ENCODE peak calls at places on chromosome 15, in ten cellular contexts. V, E, T, H, I, R, K, Y, G and M are unnamed samples.

GRCh38 chr15:89167267-89168176 is 53.9 kb downstream of the RLBP1 start:
- DNase-seq in V (no peak), E (peak), T (no peak), H (no peak), I (no peak), R (no peak), K (peak), Y (no peak), G (no peak), M (no peak)

GRCh38 chr15:50137893-50138292 is 18.9 kb upstream of the ATP8B4 start:
- DNase-seq in V (no peak), E (no peak), T (no peak), H (no peak), I (no peak), R (no peak), K (no peak), Y (no peak), G (no peak), M (no peak)

GRCh38 chr15:66772967-66773873 is 71.2 kb downstream of the SMAD6 start:
- DNase-seq in V (no peak), E (no peak), T (no peak), H (no peak), I (no peak), R (no peak), K (peak), Y (peak), G (no peak), M (no peak)

GRCh38 chr15:68639926-68640600 is 61.3 kb downstream of the CORO2B start:
- DNase-seq in V (no peak), E (no peak), T (no peak), H (no peak), I (no peak), R (no peak), K (no peak), Y (no peak), G (no peak), M (no peak)

GRCh38 chr15:72740202-72740601 is 43.4 kb downstream of the ADPGK start:
- DNase-seq in V (peak), E (no peak), T (no peak), H (no peak), I (no peak), R (no peak), K (no peak), Y (no peak), G (no peak), M (no peak)

GRCh38 chr15:93997071-93997658 is 234.2 kb upstream of the MCTP2 start:
- DNase-seq in V (peak), E (no peak), T (no peak), H (no peak), I (no peak), R (no peak), K (peak), Y (no peak), G (no peak), M (no peak)

GRCh38 chr15:73388256-73388781 is 19.6 kb upstream of the HCN4 start:
- DNase-seq in V (no peak), E (no peak), T (no peak), H (no peak), I (no peak), R (no peak), K (peak), Y (peak), G (no peak), M (no peak)

GRCh38 chr15:56763082-56763481 is 29.8 kb upstream of the ZNF280D start:
- DNase-seq in V (no peak), E (no peak), T (no peak), H (no peak), I (no peak), R (no peak), K (no peak), Y (no peak), G (no peak), M (no peak)

GRCh38 chr15:72307036-72307435 is 12.9 kb downstream of the CELF6 start:
- DNase-seq in V (no peak), E (no peak), T (no peak), H (no peak), I (no peak), R (no peak), K (no peak), Y (no peak), G (no peak), M (no peak)

GRCh38 chr15:67181221-67181639 is 73.2 kb downstream of the AAGAB start:
- DNase-seq in V (no peak), E (no peak), T (no peak), H (no peak), I (no peak), R (no peak), K (no peak), Y (peak), G (no peak), M (no peak)

GRCh38 chr15:62444104-62445027 is 279.3 kb upstream of the C2CD4B start:
- DNase-seq in V (no peak), E (no peak), T (no peak), H (peak), I (no peak), R (no peak), K (no peak), Y (no peak), G (no peak), M (no peak)

GRCh38 chr15:94287794-94288246 is 56.5 kb downstream of the MCTP2 start:
- DNase-seq in V (peak), E (peak), T (no peak), H (no peak), I (no peak), R (no peak), K (no peak), Y (no peak), G (peak), M (no peak)

GRCh38 chr15:58521293-58521991 is 89.7 kb downstream of the LIPC start:
- DNase-seq in V (no peak), E (no peak), T (no peak), H (peak), I (peak), R (no peak), K (peak), Y (no peak), G (no peak), M (no peak)

GRCh38 chr15:74339371-74339770 is 28.1 kb downstream of the CYP11A1 start:
- DNase-seq in V (no peak), E (no peak), T (no peak), H (no peak), I (no peak), R (no peak), K (no peak), Y (no peak), G (no peak), M (no peak)

GRCh38 chr15:46543626-46544025 is 908.8 kb downstream of the SQOR start:
- DNase-seq in V (no peak), E (no peak), T (no peak), H (no peak), I (no peak), R (no peak), K (no peak), Y (no peak), G (no peak), M (no peak)

GRCh38 chr15:32029409-32029861 is 880 bp upstream of the CHRNA7 start:
- DNase-seq in V (peak), E (no peak), T (no peak), H (no peak), I (peak), R (no peak), K (peak), Y (peak), G (no peak), M (peak)

GRCh38 chr15:56918907-56919707 is 663 bp downstream of the TCF12 start:
- DNase-seq in V (peak), E (peak), T (peak), H (peak), I (no peak), R (peak), K (peak), Y (peak), G (peak), M (peak)

GRCh38 chr15:39488498-39488897 is 92.4 kb upstream of the THBS1 start:
- DNase-seq in V (no peak), E (no peak), T (no peak), H (no peak), I (peak), R (no peak), K (no peak), Y (no peak), G (no peak), M (no peak)

GRCh38 chr15:68054658-68055223 is 626 bp downstream of the PIAS1 start:
- DNase-seq in V (peak), E (no peak), T (peak), H (peak), I (no peak), R (peak), K (peak), Y (peak), G (no peak), M (peak)

GRCh38 chr15:74315626-74316025 is 51.8 kb downstream of the CYP11A1 start:
- DNase-seq in V (no peak), E (no peak), T (no peak), H (no peak), I (no peak), R (no peak), K (no peak), Y (peak), G (peak), M (no peak)